ENCODE peak calls at places on chromosomes 4 and X, in nine cellular contexts. V is tibial nerve, D is breast epithelium, R is GM12878, C is IMR-90, O is psoas muscle, I is heart right ventricle, U is stomach, L is adipocyte. Y is an unnamed sample.
A peak's percentile ranks its signal among the peaks of the same experiment; 100 is the strongest.

GRCh38 chrX:110008001-110008635 is 5.2 kb downstream of the TMEM164 start:
- DNase-seq in O (no peak), V (no peak), C (no peak), U (no peak), I (no peak), D (no peak), R (no peak), L (no peak), Y (no peak)

GRCh38 chrX:32852203-32852602 is 359.1 kb downstream of the DMD start:
- DNase-seq in I (no peak), C (no peak), U (no peak), L (no peak), O (no peak), V (no peak), R (no peak), D (no peak), Y (no peak)

GRCh38 chr4:159608434-159608833 is 505.6 kb downstream of the RAPGEF2 start:
- DNase-seq in C (no peak), L (no peak), O (no peak), R (no peak), I (no peak), V (no peak), D (no peak), U (no peak), Y (no peak)

GRCh38 chr4:147103403-147103946 is 157.8 kb upstream of the TTC29 start:
- DNase-seq in O (peak; percentile 78), D (no peak), C (peak; percentile 99), L (peak; percentile 98), I (peak; percentile 23), R (no peak), V (peak; percentile 67), U (no peak), Y (peak; percentile 81)

GRCh38 chr4:186935881-186936280 is 212.2 kb upstream of the FAT1 start:
- DNase-seq in U (no peak), O (no peak), L (no peak), V (no peak), R (no peak), C (no peak), D (peak; percentile 48), I (no peak), Y (no peak)

GRCh38 chrX:71492086-71493065 is 40.5 kb upstream of the OGT start:
- DNase-seq in L (peak; percentile 43), R (no peak), U (peak; percentile 50), I (peak; percentile 53), D (no peak), C (peak; percentile 26), O (peak; percentile 73), V (peak; percentile 21), Y (peak; percentile 44)

GRCh38 chr4:25926473-25926872 is 12.5 kb downstream of the SMIM20 start:
- DNase-seq in I (no peak), R (no peak), U (no peak), D (no peak), C (no peak), O (no peak), L (no peak), V (no peak), Y (no peak)

GRCh38 chr4:27684501-27685077 is 823.9 kb downstream of the STIM2 start:
- DNase-seq in O (peak; percentile 44), L (peak; percentile 78), R (no peak), D (peak; percentile 30), V (peak; percentile 50), C (peak; percentile 42), I (peak; percentile 12), U (peak; percentile 57), Y (peak; percentile 32)

GRCh38 chr4:86594559-86595425 is 677 bp downstream of the PTPN13 start:
- DNase-seq in U (peak; percentile 32), O (peak; percentile 50), C (peak; percentile 84), I (peak; percentile 45), V (peak; percentile 44), L (peak; percentile 97), D (peak; percentile 17), R (no peak), Y (peak; percentile 32)

GRCh38 chr4:105971032-105971431 is 75.8 kb downstream of the NPNT start:
- DNase-seq in I (no peak), R (no peak), O (no peak), D (no peak), V (no peak), U (no peak), C (no peak), L (no peak), Y (no peak)

GRCh38 chr4:184477201-184477999 is 3.0 kb upstream of the IRF2 start:
- DNase-seq in O (no peak), U (no peak), V (no peak), L (no peak), C (no peak), D (peak; percentile 35), I (no peak), R (no peak), Y (no peak)

GRCh38 chr4:15557806-15558550 is 88.3 kb downstream of the CC2D2A start:
- DNase-seq in O (no peak), D (no peak), U (no peak), L (no peak), R (no peak), V (no peak), C (no peak), I (no peak), Y (no peak)

GRCh38 chr4:16457944-16458343 is 231.7 kb upstream of the TAPT1 start:
- DNase-seq in O (no peak), I (no peak), L (peak; percentile 24), R (no peak), U (no peak), D (no peak), V (no peak), C (peak; percentile 33), Y (no peak)

GRCh38 chr4:95410387-95411005 is 138.3 kb downstream of the UNC5C start:
- DNase-seq in U (no peak), L (no peak), C (no peak), O (no peak), R (no peak), D (no peak), I (no peak), V (no peak), Y (no peak)

GRCh38 chr4:8617486-8618040 is 25.0 kb downstream of the CPZ start:
- DNase-seq in V (no peak), D (no peak), I (peak; percentile 4), U (no peak), L (no peak), C (no peak), R (no peak), O (peak; percentile 10), Y (peak; percentile 17)

GRCh38 chrX:118189628-118190027 is 73.0 kb upstream of the KLHL13 start:
- DNase-seq in O (no peak), V (no peak), C (no peak), U (no peak), R (no peak), I (no peak), L (no peak), D (no peak), Y (no peak)

GRCh38 chrX:14616301-14616700 is 87.0 kb downstream of the GLRA2 start:
- DNase-seq in D (no peak), U (no peak), V (no peak), R (no peak), O (no peak), L (peak; percentile 28), I (no peak), C (peak; percentile 38), Y (no peak)

GRCh38 chr4:183411291-183411861 is 33.1 kb upstream of the CDKN2AIP start:
- DNase-seq in L (no peak), U (no peak), C (peak; percentile 67), D (no peak), R (peak; percentile 13), O (no peak), I (no peak), V (no peak), Y (no peak)

GRCh38 chr4:22385615-22386014 is 130.3 kb downstream of the ADGRA3 start:
- DNase-seq in L (peak; percentile 30), C (peak; percentile 74), D (no peak), I (no peak), V (no peak), U (no peak), R (no peak), O (no peak), Y (no peak)

DNA sequence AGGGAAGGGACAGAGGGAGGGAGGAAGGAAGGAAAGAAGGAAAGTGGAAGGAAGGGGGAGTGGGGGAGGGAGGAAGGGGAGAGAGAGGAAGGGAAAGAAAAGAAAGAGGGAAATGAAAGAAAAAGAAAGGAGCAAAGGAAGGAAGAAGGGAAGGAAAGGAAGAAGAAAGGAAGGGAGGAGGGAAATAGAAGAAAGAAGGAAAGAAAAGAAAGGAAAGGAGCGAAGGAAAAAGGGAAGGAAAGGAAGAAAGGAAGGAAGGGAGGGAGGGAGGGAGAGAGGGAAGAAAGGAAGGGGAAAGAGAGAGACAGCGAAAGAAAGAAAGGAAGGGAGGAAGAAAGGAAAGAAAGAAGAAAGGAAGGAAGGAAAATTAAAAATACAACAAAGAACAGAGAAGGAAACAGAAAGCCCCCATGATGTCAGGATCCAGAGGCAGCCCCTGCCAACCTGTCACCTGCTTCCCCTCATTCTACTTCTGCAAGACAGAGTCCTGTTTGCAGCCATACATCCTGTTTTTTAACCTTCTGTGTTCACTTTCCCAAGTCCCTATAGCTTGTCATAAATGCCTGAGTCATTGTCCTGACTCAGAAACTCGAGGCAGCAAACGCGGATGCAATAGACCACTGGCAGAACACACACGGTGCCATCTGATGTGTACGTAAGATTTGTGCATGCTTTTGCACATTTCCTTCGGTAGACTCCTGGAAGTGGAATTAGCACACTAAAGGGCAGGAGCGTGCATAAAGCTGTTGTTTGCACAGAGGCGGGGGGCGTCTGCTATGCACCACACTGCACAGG is 77.0 kb upstream of the C4orf50 start:
- DNase-seq in C (peak; percentile 4), I (no peak), V (no peak), O (no peak), U (no peak), L (no peak), D (no peak), R (no peak), Y (no peak)
- H3K27me3 ChIP-seq in C (no peaks in the 10 kb centered on the region), I (peaks cover 30% of the 10 kb centered on the region), V (no peaks in the 10 kb centered on the region), O (no peaks in the 10 kb centered on the region), U (peaks cover 11% of the 10 kb centered on the region), L (peaks cover 21% of the 10 kb centered on the region), D (no peaks in the 10 kb centered on the region), R (no peaks in the 10 kb centered on the region), Y (no peaks in the 10 kb centered on the region)

GRCh38 chr4:168480991-168481588 is 798 bp upstream of the DDX60L start:
- DNase-seq in I (no peak), V (peak; percentile 32), U (no peak), D (no peak), L (peak; percentile 83), R (peak; percentile 16), O (no peak), C (peak; percentile 85), Y (no peak)
- H3K4me1 ChIP-seq in I (peaks cover 21% of the 10 kb centered on the region), V (no peaks in the 10 kb centered on the region), U (no peaks in the 10 kb centered on the region), D (no peaks in the 10 kb centered on the region), L (peaks cover 35% of the 10 kb centered on the region), R (peaks cover 6% of the 10 kb centered on the region), O (peaks cover 25% of the 10 kb centered on the region), C (peaks cover 10% of the 10 kb centered on the region), Y (peaks cover 19% of the 10 kb centered on the region)

GRCh38 chrX:132413459-132413858 is 75.4 kb downstream of the MBNL3 start:
- DNase-seq in O (no peak), V (no peak), D (no peak), U (no peak), L (no peak), R (no peak), C (no peak), I (no peak), Y (no peak)
- H3K27me3 ChIP-seq in O (peaks cover 20% of the 10 kb centered on the region), V (no peaks in the 10 kb centered on the region), D (no peaks in the 10 kb centered on the region), U (no peaks in the 10 kb centered on the region), L (peaks cover 8% of the 10 kb centered on the region), R (no peaks in the 10 kb centered on the region), C (peaks cover 1% of the 10 kb centered on the region), I (no peaks in the 10 kb centered on the region), Y (no peaks in the 10 kb centered on the region)

DNA sequence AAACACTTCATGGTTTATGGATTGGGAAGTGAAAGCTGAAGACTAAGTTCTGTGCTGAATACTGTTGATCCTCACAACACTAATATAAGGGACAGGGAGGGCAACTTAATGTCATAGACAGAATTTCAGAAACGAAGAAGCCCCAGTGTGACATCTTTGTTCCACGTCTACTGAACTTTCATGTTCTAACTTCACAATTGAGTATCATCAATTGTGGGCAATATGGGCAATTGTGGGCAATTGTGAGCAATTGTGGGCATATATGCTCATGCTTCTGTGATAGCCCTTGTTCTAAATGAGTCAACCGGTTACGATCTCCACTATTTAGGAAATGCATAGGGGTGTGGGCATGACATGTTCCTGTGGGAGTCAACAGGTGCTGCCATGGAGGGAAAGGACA is 33.7 kb downstream of the CYBB start:
- DNase-seq in U (no peak), L (no peak), R (no peak), I (no peak), D (no peak), O (no peak), V (no peak), C (no peak), Y (no peak)
- H3K4me1 ChIP-seq in U (no peaks in the 10 kb centered on the region), L (no peaks in the 10 kb centered on the region), R (peaks cover 27% of the 10 kb centered on the region), I (no peaks in the 10 kb centered on the region), D (no peaks in the 10 kb centered on the region), O (no peaks in the 10 kb centered on the region), V (no peaks in the 10 kb centered on the region), C (no peaks in the 10 kb centered on the region), Y (no peaks in the 10 kb centered on the region)